ENCODE peak calls at places on chromosomes 12 and 14, in nine cellular contexts. N is fibroblast of pulmonary artery, U is neural crest cell, K is nucleus accumbens, A is HFF-Myc, R is hepatocyte, M is AG08395, B is NCI-H1092 treated with DMSO at 0.1 percent for 48 hours, W is kidney glomerular epithelial cell. Z is an unnamed sample.

GRCh38 chr14:77866932-77867331 is 67.0 kb downstream of the ADCK1 start:
- DNase-seq in N (no peak), U (no peak), K (no peak), A (no peak), R (no peak), M (no peak), B (no peak), W (no peak), Z (no peak)

GRCh38 chr14:55756563-55756962 is 176.6 kb downstream of the KTN1 start:
- DNase-seq in N (no peak), U (no peak), K (no peak), A (no peak), R (no peak), M (no peak), B (no peak), W (no peak), Z (no peak)

GRCh38 chr12:62799126-62799736 is 135.7 kb downstream of the PPM1H start:
- DNase-seq in N (peak; percentile 84), U (peak; percentile 85), K (no peak), A (peak; percentile 81), R (peak; percentile 85), M (peak; percentile 70), B (peak; percentile 28), W (peak; percentile 66), Z (peak; percentile 56)

GRCh38 chr12:124555168-124555928 is 12.1 kb downstream of the NCOR2 start:
- DNase-seq in N (no peak), U (no peak), K (no peak), A (no peak), R (no peak), M (no peak), B (no peak), W (no peak), Z (no peak)

GRCh38 chr14:92706386-92706785 is 42.0 kb downstream of the LGMN start:
- DNase-seq in N (no peak), U (no peak), K (no peak), A (no peak), R (no peak), M (no peak), B (no peak), W (no peak), Z (no peak)

GRCh38 chr14:56899829-56900228 is 89.5 kb upstream of the OTX2 start:
- DNase-seq in N (no peak), U (no peak), K (no peak), A (no peak), R (no peak), M (no peak), B (no peak), W (no peak), Z (no peak)

GRCh38 chr12:124698211-124698997 is 131.0 kb upstream of the NCOR2 start:
- DNase-seq in N (peak; percentile 84), U (no peak), K (no peak), A (no peak), R (no peak), M (peak; percentile 60), B (no peak), W (peak; percentile 33), Z (no peak)

GRCh38 chr12:5456906-5457305 is 25.0 kb downstream of the NTF3 start:
- DNase-seq in N (peak; percentile 74), U (no peak), K (no peak), A (no peak), R (no peak), M (peak; percentile 83), B (no peak), W (peak; percentile 64), Z (no peak)

GRCh38 chr14:100370003-100370402 is 46.9 kb downstream of the SLC25A47 start:
- DNase-seq in N (no peak), U (no peak), K (no peak), A (no peak), R (no peak), M (no peak), B (no peak), W (no peak), Z (no peak)

GRCh38 chr12:100187068-100187467 is 13.5 kb upstream of the ACTR6 start:
- DNase-seq in N (no peak), U (no peak), K (no peak), A (no peak), R (no peak), M (no peak), B (no peak), W (no peak), Z (no peak)

GRCh38 chr12:130097798-130098255 is 64.4 kb upstream of the FZD10 start:
- DNase-seq in N (no peak), U (no peak), K (no peak), A (no peak), R (peak; percentile 42), M (no peak), B (no peak), W (no peak), Z (no peak)

GRCh38 chr14:68665792-68666195 is 127.1 kb downstream of the ZFP36L1 start:
- DNase-seq in N (no peak), U (no peak), K (no peak), A (no peak), R (no peak), M (no peak), B (no peak), W (no peak), Z (no peak)

GRCh38 chr14:35425850-35426249 is 21.3 kb upstream of the NFKBIA start:
- DNase-seq in N (no peak), U (no peak), K (no peak), A (no peak), R (no peak), M (no peak), B (no peak), W (no peak), Z (no peak)

GRCh38 chr12:54565658-54566552 is 16.5 kb downstream of the PDE1B start:
- DNase-seq in N (no peak), U (no peak), K (no peak), A (no peak), R (no peak), M (no peak), B (no peak), W (peak; percentile 6), Z (no peak)

GRCh38 chr12:116539905-116540482 is 19.2 kb upstream of the MAP1LC3B2 start:
- DNase-seq in N (peak; percentile 58), U (no peak), K (no peak), A (no peak), R (peak; percentile 62), M (peak; percentile 44), B (peak; percentile 27), W (peak; percentile 23), Z (peak; percentile 36)

GRCh38 chr14:95056476-95056875 is 100.9 kb downstream of the DICER1 start:
- DNase-seq in N (no peak), U (no peak), K (no peak), A (no peak), R (no peak), M (no peak), B (peak; percentile 83), W (no peak), Z (no peak)

GRCh38 chr14:71726639-71727085 is 205.6 kb upstream of the RGS6 start:
- DNase-seq in N (no peak), U (no peak), K (no peak), A (no peak), R (peak; percentile 25), M (peak; percentile 19), B (no peak), W (no peak), Z (no peak)

GRCh38 chr12:104475269-104475668 is 18.5 kb downstream of the CHST11 start:
- DNase-seq in N (no peak), U (no peak), K (no peak), A (no peak), R (no peak), M (no peak), B (no peak), W (no peak), Z (no peak)